ENCODE peak calls at places on chromosomes 4 and X, in four cellular contexts. One of them, this sample, is unnamed.

GRCh38 chr4:67714248-67714583 is 13.3 kb upstream of the UBA6 start:
- DNase-seq in IMR-90: no peak
- DNase-seq in ovary: no peak
- DNase-seq in pancreas: no peak
- DNase-seq in this sample: no peak

GRCh38 chrX:104913348-104913747 is 307.1 kb downstream of the TEX13A start:
- DNase-seq in ovary: no peak
- DNase-seq in pancreas: no peak
- DNase-seq in IMR-90: no peak
- DNase-seq in this sample: no peak

GRCh38 chr4:121252224-121252806 is 88.2 kb upstream of the TNIP3 start:
- DNase-seq in ovary: peak; percentile 64
- DNase-seq in pancreas: peak; percentile 77
- DNase-seq in IMR-90: peak; percentile 65
- DNase-seq in this sample: peak; percentile 42

GRCh38 chr4:8581094-8581861 is 1.1 kb downstream of the GPR78 start:
- DNase-seq in ovary: peak; percentile 29
- DNase-seq in pancreas: peak; percentile 45
- DNase-seq in IMR-90: no peak
- DNase-seq in this sample: no peak

GRCh38 chrX:151896734-151897474 is 15.8 kb upstream of the MAGEA4 start:
- DNase-seq in pancreas: no peak
- DNase-seq in IMR-90: peak; percentile 20
- DNase-seq in ovary: no peak
- DNase-seq in this sample: no peak

GRCh38 chr4:114078636-114079035 is 99.2 kb upstream of the ARSJ start:
- DNase-seq in IMR-90: peak; percentile 9
- DNase-seq in pancreas: no peak
- DNase-seq in ovary: no peak
- DNase-seq in this sample: no peak

GRCh38 chr4:115374621-115375020 is 261.2 kb upstream of the NDST4 start:
- DNase-seq in pancreas: no peak
- DNase-seq in ovary: no peak
- DNase-seq in IMR-90: no peak
- DNase-seq in this sample: no peak

GRCh38 chr4:80037864-80038263 is 35.2 kb downstream of the ANTXR2 start:
- DNase-seq in ovary: no peak
- DNase-seq in IMR-90: no peak
- DNase-seq in pancreas: no peak
- DNase-seq in this sample: no peak

GRCh38 chr4:94722270-94722669 is 35.5 kb upstream of the BMPR1B start:
- DNase-seq in ovary: no peak
- DNase-seq in pancreas: no peak
- DNase-seq in IMR-90: no peak
- DNase-seq in this sample: no peak

GRCh38 chrX:154717824-154718223 is 33.1 kb downstream of the GAB3 start:
- DNase-seq in pancreas: no peak
- DNase-seq in IMR-90: peak; percentile 59
- DNase-seq in ovary: no peak
- DNase-seq in this sample: no peak

GRCh38 chr4:184805462-184806245 is 20.1 kb downstream of the ACSL1 start:
- DNase-seq in IMR-90: no peak
- DNase-seq in pancreas: peak; percentile 64
- DNase-seq in ovary: peak; percentile 44
- DNase-seq in this sample: peak; percentile 45

GRCh38 chrX:8044861-8045434 is 117.7 kb upstream of the PNPLA4 start:
- DNase-seq in ovary: no peak
- DNase-seq in pancreas: no peak
- DNase-seq in IMR-90: no peak
- DNase-seq in this sample: no peak

GRCh38 chrX:135086197-135086854 is 34.0 kb downstream of the ETDB start:
- DNase-seq in IMR-90: peak; percentile 61
- DNase-seq in pancreas: no peak
- DNase-seq in ovary: no peak
- DNase-seq in this sample: peak; percentile 63

GRCh38 chrX:22634751-22635150 is 362.0 kb downstream of the CBLL2 start:
- DNase-seq in pancreas: no peak
- DNase-seq in ovary: no peak
- DNase-seq in IMR-90: peak; percentile 24
- DNase-seq in this sample: no peak

GRCh38 chr4:122845066-122845465 is 18.4 kb downstream of the FGF2 start:
- DNase-seq in ovary: no peak
- DNase-seq in pancreas: no peak
- DNase-seq in IMR-90: peak; percentile 59
- DNase-seq in this sample: no peak

GRCh38 chr4:122845760-122846159 is 19.1 kb downstream of the FGF2 start:
- DNase-seq in IMR-90: no peak
- DNase-seq in ovary: no peak
- DNase-seq in pancreas: no peak
- DNase-seq in this sample: no peak

GRCh38 chr4:122842984-122843531 is 16.4 kb downstream of the FGF2 start:
- DNase-seq in ovary: no peak
- DNase-seq in pancreas: no peak
- DNase-seq in IMR-90: no peak
- DNase-seq in this sample: no peak

GRCh38 chr4:122838034-122838433 is 11.4 kb downstream of the FGF2 start:
- DNase-seq in IMR-90: no peak
- DNase-seq in pancreas: no peak
- DNase-seq in ovary: no peak
- DNase-seq in this sample: no peak

GRCh38 chr4:122842392-122842791 is 15.8 kb downstream of the FGF2 start:
- DNase-seq in pancreas: no peak
- DNase-seq in IMR-90: no peak
- DNase-seq in ovary: no peak
- DNase-seq in this sample: no peak
- H3K4me1 ChIP-seq in pancreas: no peaks in the 10 kb centered on the region
- H3K4me1 ChIP-seq in IMR-90: peaks cover 7% of the 10 kb centered on the region
- H3K4me1 ChIP-seq in ovary: no peaks in the 10 kb centered on the region
- H3K4me1 ChIP-seq in this sample: no peaks in the 10 kb centered on the region

GRCh38 chr4:168710353-168710946 is 213.6 kb downstream of the PALLD start:
- DNase-seq in ovary: no peak
- DNase-seq in pancreas: no peak
- DNase-seq in IMR-90: peak; percentile 79
- DNase-seq in this sample: peak; percentile 51

GRCh38 chr4:168708108-168708507 is 211.3 kb downstream of the PALLD start:
- DNase-seq in pancreas: no peak
- DNase-seq in ovary: no peak
- DNase-seq in IMR-90: peak; percentile 68
- DNase-seq in this sample: no peak

GRCh38 chr4:168712316-168712855 is 215.5 kb downstream of the PALLD start:
- DNase-seq in IMR-90: no peak
- DNase-seq in pancreas: no peak
- DNase-seq in ovary: no peak
- DNase-seq in this sample: no peak

GRCh38 chr4:168713193-168713592 is 216.3 kb downstream of the PALLD start:
- DNase-seq in IMR-90: no peak
- DNase-seq in ovary: no peak
- DNase-seq in pancreas: no peak
- DNase-seq in this sample: no peak

GRCh38 chr4:168711197-168712120 is 214.6 kb downstream of the PALLD start:
- DNase-seq in pancreas: no peak
- DNase-seq in IMR-90: peak; percentile 44
- DNase-seq in ovary: peak; percentile 50
- DNase-seq in this sample: no peak
- H3K27ac ChIP-seq in pancreas: no peak overlapping the region
- H3K27ac ChIP-seq in IMR-90: no peak overlapping the region
- H3K27ac ChIP-seq in ovary: no peak overlapping the region
- H3K27ac ChIP-seq in this sample: no peak overlapping the region

GRCh38 chr4:119246177-119246576 is 33.7 kb downstream of the USP53 start:
- DNase-seq in ovary: no peak
- DNase-seq in pancreas: no peak
- DNase-seq in IMR-90: no peak
- DNase-seq in this sample: no peak

GRCh38 chr4:119244832-119245231 is 32.3 kb downstream of the USP53 start:
- DNase-seq in IMR-90: no peak
- DNase-seq in pancreas: no peak
- DNase-seq in ovary: no peak
- DNase-seq in this sample: no peak

GRCh38 chr4:119242417-119242816 is 29.9 kb downstream of the USP53 start:
- DNase-seq in IMR-90: no peak
- DNase-seq in pancreas: no peak
- DNase-seq in ovary: no peak
- DNase-seq in this sample: no peak

GRCh38 chr4:119244344-119244743 is 31.8 kb downstream of the USP53 start:
- DNase-seq in IMR-90: no peak
- DNase-seq in ovary: no peak
- DNase-seq in pancreas: no peak
- DNase-seq in this sample: no peak

GRCh38 chr4:119243868-119244267 is 31.4 kb downstream of the USP53 start:
- DNase-seq in pancreas: no peak
- DNase-seq in IMR-90: no peak
- DNase-seq in ovary: no peak
- DNase-seq in this sample: no peak
- H3K4me1 ChIP-seq in pancreas: no peaks in the 10 kb centered on the region
- H3K4me1 ChIP-seq in IMR-90: no peaks in the 10 kb centered on the region
- H3K4me1 ChIP-seq in ovary: no peaks in the 10 kb centered on the region
- H3K4me1 ChIP-seq in this sample: peaks cover 9% of the 10 kb centered on the region

GRCh38 chr4:83851261-83852084 is 315.6 kb downstream of the GPAT3 start:
- DNase-seq in pancreas: peak; percentile 52
- DNase-seq in ovary: no peak
- DNase-seq in IMR-90: peak; percentile 37
- DNase-seq in this sample: peak; percentile 37
- H3K27ac ChIP-seq in pancreas: no peak overlapping the region
- H3K27ac ChIP-seq in ovary: no peak overlapping the region
- H3K27ac ChIP-seq in IMR-90: peak overlapping the region; percentile 87
- H3K27ac ChIP-seq in this sample: peak overlapping the region; percentile 24

GRCh38 chr4:77818667-77819408 is at the start of gene CNOT6L:
- DNase-seq in IMR-90: peak; percentile 73
- DNase-seq in ovary: peak; percentile 85
- DNase-seq in pancreas: peak; percentile 88
- DNase-seq in this sample: peak; percentile 28

GRCh38 chr4:77815651-77816050 is 3.5 kb downstream of the CNOT6L start:
- DNase-seq in ovary: no peak
- DNase-seq in pancreas: no peak
- DNase-seq in IMR-90: no peak
- DNase-seq in this sample: no peak

GRCh38 chr4:77818077-77818666 is 996 bp downstream of the CNOT6L start:
- DNase-seq in pancreas: peak; percentile 78
- DNase-seq in IMR-90: peak; percentile 83
- DNase-seq in ovary: peak; percentile 76
- DNase-seq in this sample: peak; percentile 88

GRCh38 chr4:77819409-77819835 is 254 bp upstream of the CNOT6L start:
- DNase-seq in pancreas: no peak
- DNase-seq in IMR-90: no peak
- DNase-seq in ovary: no peak
- DNase-seq in this sample: no peak

GRCh38 chr4:77817304-77818076 is 1.7 kb downstream of the CNOT6L start:
- DNase-seq in ovary: no peak
- DNase-seq in IMR-90: no peak
- DNase-seq in pancreas: no peak
- DNase-seq in this sample: peak; percentile 2
- H3K4me1 ChIP-seq in ovary: peaks cover 9% of the 10 kb centered on the region
- H3K4me1 ChIP-seq in IMR-90: peaks cover 2% of the 10 kb centered on the region
- H3K4me1 ChIP-seq in pancreas: peaks cover 6% of the 10 kb centered on the region
- H3K4me1 ChIP-seq in this sample: peaks cover 18% of the 10 kb centered on the region

GRCh38 chr4:100302061-100303026 is 112.1 kb upstream of the DDIT4L start:
- DNase-seq in ovary: no peak
- DNase-seq in IMR-90: no peak
- DNase-seq in pancreas: no peak
- DNase-seq in this sample: no peak
- H3K27ac ChIP-seq in ovary: peak overlapping the region; percentile 31
- H3K27ac ChIP-seq in IMR-90: no peak overlapping the region
- H3K27ac ChIP-seq in pancreas: no peak overlapping the region
- H3K27ac ChIP-seq in this sample: no peak overlapping the region